ENCODE peak calls at places on chromosomes 7 and 10, in nine cellular contexts. O is Panc1, Y is SK-N-SH, J is transverse colon, X is stomach, L is GM23338, S is spleen, K is suprapubic skin, D is HCT116. R is an unnamed sample.

GRCh38 chr10:22713853-22714523 is 390 bp downstream of the PIP4K2A start:
- DNase-seq in L (peak; percentile 48), X (no peak), Y (no peak), K (peak; percentile 83), J (peak; percentile 30), D (no peak), S (peak; percentile 92), O (no peak), R (peak; percentile 68)

GRCh38 chr10:12541446-12542067 is 192.2 kb downstream of the CAMK1D start:
- DNase-seq in J (no peak), S (no peak), X (no peak), D (no peak), Y (no peak), K (no peak), L (no peak), O (no peak), R (no peak)

GRCh38 chr7:148481965-148482626 is 108.5 kb upstream of the C7orf33 start:
- DNase-seq in L (no peak), S (no peak), K (peak; percentile 78), D (no peak), Y (peak; percentile 76), J (no peak), O (no peak), X (no peak), R (no peak)

GRCh38 chr10:22816298-22816653 is 101.9 kb upstream of the PIP4K2A start:
- DNase-seq in D (peak; percentile 89), K (no peak), J (no peak), Y (no peak), L (no peak), O (peak; percentile 32), S (no peak), X (no peak), R (no peak)

GRCh38 chr10:15630353-15630752 is 89.4 kb downstream of the ITGA8 start:
- DNase-seq in S (no peak), X (no peak), K (no peak), Y (no peak), O (no peak), D (no peak), J (no peak), L (no peak), R (no peak)

GRCh38 chr7:116560021-116560970 is 35.5 kb downstream of the CAV1 start:
- DNase-seq in X (no peak), Y (no peak), L (no peak), S (no peak), D (no peak), J (no peak), K (no peak), O (no peak), R (peak; percentile 85)

GRCh38 chr10:3398825-3399646 is 226.5 kb upstream of the PITRM1 start:
- DNase-seq in L (no peak), D (no peak), Y (peak; percentile 93), J (no peak), S (peak; percentile 72), X (no peak), K (no peak), O (no peak), R (no peak)

GRCh38 chr10:34864156-34865075 is 49.3 kb upstream of the PARD3 start:
- DNase-seq in S (no peak), Y (no peak), X (no peak), D (no peak), K (no peak), J (no peak), L (no peak), O (no peak), R (no peak)

GRCh38 chr7:77855371-77856083 is 57.0 kb downstream of the PHTF2 start:
- DNase-seq in S (no peak), X (peak; percentile 66), J (no peak), L (no peak), Y (no peak), K (no peak), O (no peak), D (no peak), R (no peak)

GRCh38 chr7:50832744-50833143 is 50.0 kb upstream of the GRB10 start:
- DNase-seq in X (no peak), J (no peak), Y (no peak), S (no peak), K (no peak), O (peak; percentile 81), D (no peak), L (no peak), R (no peak)

GRCh38 chr10:68871731-68872342 is 29.3 kb upstream of the DDX50 start:
- DNase-seq in D (no peak), L (peak; percentile 38), O (no peak), Y (peak; percentile 62), K (no peak), S (no peak), J (no peak), X (no peak), R (no peak)

GRCh38 chr7:157923903-157924630 is 587.3 kb downstream of the DNAJB6 start:
- DNase-seq in D (no peak), J (no peak), X (no peak), K (no peak), O (no peak), Y (no peak), L (no peak), S (no peak), R (no peak)

GRCh38 chr7:126589068-126589684 is 663.6 kb downstream of the GRM8 start:
- DNase-seq in K (no peak), D (no peak), L (no peak), Y (no peak), O (no peak), J (no peak), S (no peak), X (no peak), R (no peak)

GRCh38 chr7:50335795-50336754 is 31.6 kb downstream of the IKZF1 start:
- DNase-seq in O (no peak), Y (peak; percentile 78), J (peak; percentile 68), S (peak; percentile 91), X (no peak), L (no peak), D (no peak), K (no peak), R (peak; percentile 61)

GRCh38 chr7:77436889-77437265 is 20.7 kb upstream of the GSAP start:
- DNase-seq in D (no peak), Y (no peak), J (no peak), L (no peak), S (no peak), O (no peak), K (no peak), X (no peak), R (no peak)

GRCh38 chr10:94066411-94066810 is 72.7 kb downstream of the PLCE1 start:
- DNase-seq in L (peak; percentile 77), J (no peak), D (no peak), S (no peak), X (no peak), K (no peak), O (no peak), Y (no peak), R (no peak)

GRCh38 chr10:59957975-59958374 is 51.6 kb upstream of the CCDC6 start:
- DNase-seq in K (no peak), O (no peak), S (no peak), D (no peak), J (no peak), X (no peak), L (no peak), Y (no peak), R (no peak)

DNA sequence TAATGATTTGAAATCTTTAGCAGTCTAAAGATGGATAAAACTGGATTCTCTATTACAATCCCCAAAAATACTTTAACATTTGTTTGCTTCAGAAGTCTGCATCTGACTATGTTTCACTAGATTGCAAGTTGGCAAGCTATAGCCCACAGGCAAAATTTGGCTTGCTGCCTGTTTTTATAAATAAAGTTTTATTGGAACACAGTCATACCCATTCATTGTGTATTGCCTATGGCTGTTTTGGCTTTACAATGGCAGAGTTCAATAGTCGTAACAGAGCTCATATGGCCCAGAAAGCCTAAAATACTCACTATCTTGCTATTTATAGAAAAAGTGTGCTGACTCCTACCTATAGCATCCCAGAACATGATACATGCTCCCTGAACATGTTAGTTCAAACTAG is 89.0 kb upstream of the GPR141 start:
- DNase-seq in L (no peak), Y (no peak), X (no peak), S (no peak), J (no peak), O (no peak), D (no peak), K (no peak), R (no peak)
- TF ChIP-seq POLR2AphosphoS5 in L (no peak), Y (no peak), X (no peak), S (no peak), J (no peak), O (no peak), D (no peak), K (no peak), R (no peak)

GRCh38 chr10:110459600-110459999 is 38.1 kb upstream of the DUSP5 start:
- DNase-seq in S (no peak), J (no peak), L (no peak), Y (no peak), D (no peak), X (no peak), O (no peak), K (no peak), R (no peak)
- H3K4me1 ChIP-seq in S (peaks cover 65% of the 10 kb centered on the region), J (no peaks in the 10 kb centered on the region), L (peaks cover 5% of the 10 kb centered on the region), Y (peaks cover 45% of the 10 kb centered on the region), D (peaks cover 61% of the 10 kb centered on the region), X (peaks cover 12% of the 10 kb centered on the region), O (peaks cover 28% of the 10 kb centered on the region), K (peaks cover 37% of the 10 kb centered on the region), R (no peaks in the 10 kb centered on the region)

GRCh38 chr10:49571419-49571818 is 32.5 kb upstream of the ERCC6 start:
- DNase-seq in S (no peak), X (no peak), J (no peak), Y (no peak), O (no peak), L (no peak), K (no peak), D (no peak), R (no peak)
- H3K36me3 ChIP-seq in S (no peaks in the 10 kb centered on the region), X (no peaks in the 10 kb centered on the region), J (no peaks in the 10 kb centered on the region), Y (no peaks in the 10 kb centered on the region), O (no peaks in the 10 kb centered on the region), L (no peaks in the 10 kb centered on the region), K (no peaks in the 10 kb centered on the region), D (no peaks in the 10 kb centered on the region), R (no peaks in the 10 kb centered on the region)

GRCh38 chr10:8128511-8128910 is 74.0 kb downstream of the GATA3 start:
- DNase-seq in X (no peak), O (no peak), Y (no peak), L (no peak), D (no peak), J (no peak), S (no peak), K (no peak), R (no peak)
- TF ChIP-seq POLR2AphosphoS5 in X (no peak), O (no peak), Y (no peak), L (no peak), D (no peak), J (no peak), S (no peak), K (no peak), R (no peak)